ENCODE peak calls at places on chromosomes 6 and 20, in ten cellular contexts. One of them, this sample, is unnamed.
A peak's percentile ranks its signal among the peaks of the same experiment; 100 is the strongest.

GRCh38 chr6:6091608-6092002 is 84.9 kb upstream of the NRN1 start:
- DNase-seq in PC-9: no peak
- DNase-seq in neural progenitor cell: no peak
- DNase-seq in breast epithelium: no peak
- DNase-seq in psoas muscle: no peak
- DNase-seq in IMR-90: no peak
- DNase-seq in K562: no peak
- DNase-seq in CD8-positive, alpha-beta T cell: no peak
- DNase-seq in tibial artery: no peak
- DNase-seq in thyroid gland: no peak
- DNase-seq in this sample: no peak

GRCh38 chr20:1434571-1435336 is 31.9 kb downstream of the NSFL1C start:
- DNase-seq in PC-9: no peak
- DNase-seq in tibial artery: no peak
- DNase-seq in psoas muscle: no peak
- DNase-seq in K562: no peak
- DNase-seq in IMR-90: peak; percentile 92
- DNase-seq in neural progenitor cell: no peak
- DNase-seq in breast epithelium: no peak
- DNase-seq in thyroid gland: no peak
- DNase-seq in CD8-positive, alpha-beta T cell: peak; percentile 36
- DNase-seq in this sample: peak; percentile 53

GRCh38 chr6:43301081-43301870 is 3.2 kb downstream of the SLC22A7 start:
- DNase-seq in neural progenitor cell: no peak
- DNase-seq in CD8-positive, alpha-beta T cell: no peak
- DNase-seq in IMR-90: no peak
- DNase-seq in breast epithelium: no peak
- DNase-seq in thyroid gland: no peak
- DNase-seq in K562: peak; percentile 20
- DNase-seq in tibial artery: no peak
- DNase-seq in psoas muscle: no peak
- DNase-seq in PC-9: no peak
- DNase-seq in this sample: no peak

GRCh38 chr20:15032352-15032622 is 694.9 kb upstream of the FLRT3 start:
- DNase-seq in IMR-90: no peak
- DNase-seq in PC-9: no peak
- DNase-seq in neural progenitor cell: no peak
- DNase-seq in breast epithelium: no peak
- DNase-seq in K562: no peak
- DNase-seq in tibial artery: no peak
- DNase-seq in CD8-positive, alpha-beta T cell: no peak
- DNase-seq in psoas muscle: no peak
- DNase-seq in thyroid gland: no peak
- DNase-seq in this sample: no peak

GRCh38 chr20:61757678-61758555 is 307.8 kb downstream of the TAF4 start:
- DNase-seq in breast epithelium: no peak
- DNase-seq in IMR-90: peak; percentile 65
- DNase-seq in PC-9: no peak
- DNase-seq in psoas muscle: no peak
- DNase-seq in CD8-positive, alpha-beta T cell: no peak
- DNase-seq in K562: no peak
- DNase-seq in neural progenitor cell: no peak
- DNase-seq in thyroid gland: no peak
- DNase-seq in tibial artery: no peak
- DNase-seq in this sample: no peak

GRCh38 chr6:107046316-107046715 is 18.3 kb downstream of the MTRES1 start:
- DNase-seq in CD8-positive, alpha-beta T cell: no peak
- DNase-seq in K562: no peak
- DNase-seq in thyroid gland: no peak
- DNase-seq in psoas muscle: no peak
- DNase-seq in PC-9: no peak
- DNase-seq in neural progenitor cell: peak; percentile 54
- DNase-seq in IMR-90: no peak
- DNase-seq in tibial artery: no peak
- DNase-seq in breast epithelium: no peak
- DNase-seq in this sample: no peak

GRCh38 chr6:35400901-35401311 is 51.2 kb upstream of the FANCE start:
- DNase-seq in CD8-positive, alpha-beta T cell: no peak
- DNase-seq in tibial artery: no peak
- DNase-seq in IMR-90: peak; percentile 49
- DNase-seq in PC-9: peak; percentile 85
- DNase-seq in thyroid gland: peak; percentile 47
- DNase-seq in psoas muscle: no peak
- DNase-seq in neural progenitor cell: no peak
- DNase-seq in K562: no peak
- DNase-seq in breast epithelium: no peak
- DNase-seq in this sample: no peak

GRCh38 chr6:168314948-168315347 is 4.6 kb downstream of the DACT2 start:
- DNase-seq in breast epithelium: peak; percentile 81
- DNase-seq in PC-9: no peak
- DNase-seq in IMR-90: no peak
- DNase-seq in thyroid gland: peak; percentile 21
- DNase-seq in neural progenitor cell: peak; percentile 54
- DNase-seq in tibial artery: no peak
- DNase-seq in CD8-positive, alpha-beta T cell: no peak
- DNase-seq in K562: no peak
- DNase-seq in psoas muscle: no peak
- DNase-seq in this sample: no peak

GRCh38 chr20:20573797-20574196 is 138.6 kb downstream of the RALGAPA2 start:
- DNase-seq in breast epithelium: no peak
- DNase-seq in neural progenitor cell: no peak
- DNase-seq in PC-9: no peak
- DNase-seq in IMR-90: no peak
- DNase-seq in K562: no peak
- DNase-seq in CD8-positive, alpha-beta T cell: no peak
- DNase-seq in thyroid gland: no peak
- DNase-seq in tibial artery: no peak
- DNase-seq in psoas muscle: no peak
- DNase-seq in this sample: no peak

GRCh38 chr6:45469708-45470107 is 92.0 kb upstream of the SUPT3H start:
- DNase-seq in breast epithelium: no peak
- DNase-seq in CD8-positive, alpha-beta T cell: no peak
- DNase-seq in IMR-90: no peak
- DNase-seq in thyroid gland: no peak
- DNase-seq in neural progenitor cell: no peak
- DNase-seq in psoas muscle: no peak
- DNase-seq in K562: no peak
- DNase-seq in PC-9: no peak
- DNase-seq in tibial artery: no peak
- DNase-seq in this sample: no peak
- H3K27ac ChIP-seq in breast epithelium: no peak overlapping the region
- H3K27ac ChIP-seq in CD8-positive, alpha-beta T cell: no peak overlapping the region
- H3K27ac ChIP-seq in IMR-90: no peak overlapping the region
- H3K27ac ChIP-seq in thyroid gland: no peak overlapping the region
- H3K27ac ChIP-seq in neural progenitor cell: no peak overlapping the region
- H3K27ac ChIP-seq in psoas muscle: no peak overlapping the region
- H3K27ac ChIP-seq in K562: no peak overlapping the region
- H3K27ac ChIP-seq in PC-9: no peak overlapping the region
- H3K27ac ChIP-seq in tibial artery: no peak overlapping the region
- H3K27ac ChIP-seq in this sample: no peak overlapping the region

GRCh38 chr20:42024653-42025052 is 406.5 kb upstream of the CHD6 start:
- DNase-seq in breast epithelium: no peak
- DNase-seq in PC-9: no peak
- DNase-seq in IMR-90: no peak
- DNase-seq in neural progenitor cell: peak; percentile 78
- DNase-seq in tibial artery: no peak
- DNase-seq in CD8-positive, alpha-beta T cell: no peak
- DNase-seq in psoas muscle: no peak
- DNase-seq in thyroid gland: no peak
- DNase-seq in K562: no peak
- DNase-seq in this sample: no peak

GRCh38 chr20:42026599-42026998 is 408.4 kb upstream of the CHD6 start:
- DNase-seq in IMR-90: no peak
- DNase-seq in neural progenitor cell: no peak
- DNase-seq in breast epithelium: no peak
- DNase-seq in tibial artery: no peak
- DNase-seq in K562: no peak
- DNase-seq in thyroid gland: no peak
- DNase-seq in CD8-positive, alpha-beta T cell: no peak
- DNase-seq in PC-9: no peak
- DNase-seq in psoas muscle: no peak
- DNase-seq in this sample: no peak

DNA sequence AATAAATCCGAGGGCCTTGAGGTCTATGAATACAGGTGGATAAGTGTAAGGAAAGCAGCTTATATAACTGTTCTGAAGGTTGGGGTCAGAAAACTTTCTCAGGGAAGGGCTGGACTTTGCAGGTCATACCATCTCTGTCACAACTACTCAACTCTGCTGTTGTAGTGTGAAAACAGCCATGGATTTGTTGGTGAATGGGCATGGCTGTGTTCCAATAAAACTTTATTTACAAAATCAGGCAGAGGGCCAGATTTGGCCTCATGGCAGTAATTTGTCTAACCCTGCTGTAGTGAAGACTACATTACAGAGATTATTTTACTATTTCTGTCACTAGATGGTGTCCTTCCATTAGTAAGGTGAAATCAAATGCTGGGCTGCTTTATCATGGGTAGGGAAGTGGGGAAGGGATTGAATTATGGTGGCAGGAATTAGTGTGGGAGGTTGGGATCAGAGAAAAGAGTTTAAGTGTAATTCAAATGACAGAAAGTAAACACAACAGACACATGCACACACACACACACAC is 409.6 kb upstream of the CHD6 start:
- DNase-seq in neural progenitor cell: no peak
- DNase-seq in breast epithelium: no peak
- DNase-seq in CD8-positive, alpha-beta T cell: no peak
- DNase-seq in tibial artery: no peak
- DNase-seq in PC-9: no peak
- DNase-seq in psoas muscle: no peak
- DNase-seq in thyroid gland: no peak
- DNase-seq in IMR-90: no peak
- DNase-seq in K562: no peak
- DNase-seq in this sample: no peak
- TF ChIP-seq CTCF in neural progenitor cell: peak; percentile 41
- TF ChIP-seq CTCF in breast epithelium: no peak
- TF ChIP-seq CTCF in CD8-positive, alpha-beta T cell: no peak
- TF ChIP-seq CTCF in tibial artery: no peak
- TF ChIP-seq CTCF in PC-9: no peak
- TF ChIP-seq CTCF in psoas muscle: no peak
- TF ChIP-seq CTCF in thyroid gland: no peak
- TF ChIP-seq CTCF in IMR-90: no peak
- TF ChIP-seq CTCF in K562: peak; percentile 25
- TF ChIP-seq CTCF in this sample: no peak

DNA sequence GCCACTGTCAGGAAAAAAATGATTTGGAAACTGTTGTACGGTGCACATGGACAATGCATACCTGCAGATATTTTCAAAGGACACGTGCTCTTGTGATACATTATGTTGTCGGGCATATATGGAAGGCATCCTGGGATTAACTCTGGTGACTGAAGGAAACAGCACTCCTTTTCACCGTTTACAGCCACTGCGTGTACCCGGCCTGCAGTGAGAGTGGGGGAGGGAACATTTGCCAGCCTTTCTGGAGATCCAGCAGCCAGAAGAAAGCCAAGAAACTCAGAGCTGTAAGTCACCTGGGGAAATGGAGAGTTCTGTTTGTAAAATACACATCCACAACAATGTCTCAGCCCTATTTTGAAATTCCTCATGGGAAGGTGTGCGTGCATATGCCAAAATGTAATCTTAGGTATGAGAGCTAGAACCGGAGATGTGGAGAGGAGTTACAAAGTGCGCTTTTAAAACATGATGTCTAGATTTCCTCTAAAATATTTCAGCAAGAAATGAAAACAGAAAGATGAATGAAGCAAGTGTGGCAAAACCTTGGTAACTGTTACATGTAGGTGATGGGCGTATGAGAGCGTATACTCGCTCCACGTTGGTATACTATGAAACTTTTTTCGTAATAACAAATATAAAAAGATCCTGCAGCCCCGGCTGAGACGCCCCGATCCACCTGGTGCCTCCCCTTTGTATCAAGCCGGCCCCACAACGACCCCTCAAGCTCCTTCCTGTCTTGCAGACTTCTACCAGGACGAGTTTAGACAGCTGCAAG is 8.6 kb upstream of the FOXF2 start:
- DNase-seq in thyroid gland: no peak
- DNase-seq in PC-9: no peak
- DNase-seq in CD8-positive, alpha-beta T cell: no peak
- DNase-seq in psoas muscle: no peak
- DNase-seq in tibial artery: no peak
- DNase-seq in breast epithelium: no peak
- DNase-seq in K562: no peak
- DNase-seq in IMR-90: no peak
- DNase-seq in neural progenitor cell: peak; percentile 45
- DNase-seq in this sample: no peak
- H3K27me3 ChIP-seq in thyroid gland: peaks cover 74% of the 10 kb centered on the region
- H3K27me3 ChIP-seq in PC-9: no peaks in the 10 kb centered on the region
- H3K27me3 ChIP-seq in CD8-positive, alpha-beta T cell: peaks cover 43% of the 10 kb centered on the region
- H3K27me3 ChIP-seq in psoas muscle: peaks cover 49% of the 10 kb centered on the region
- H3K27me3 ChIP-seq in tibial artery: peaks cover 98% of the 10 kb centered on the region
- H3K27me3 ChIP-seq in breast epithelium: peaks cover 100% of the 10 kb centered on the region
- H3K27me3 ChIP-seq in K562: peaks cover 49% of the 10 kb centered on the region
- H3K27me3 ChIP-seq in IMR-90: peaks cover 50% of the 10 kb centered on the region
- H3K27me3 ChIP-seq in neural progenitor cell: peaks cover 100% of the 10 kb centered on the region
- H3K27me3 ChIP-seq in this sample: peaks cover 99% of the 10 kb centered on the region

GRCh38 chr6:47772993-47773392 is 8.8 kb upstream of the OPN5 start:
- DNase-seq in PC-9: no peak
- DNase-seq in neural progenitor cell: no peak
- DNase-seq in psoas muscle: no peak
- DNase-seq in thyroid gland: no peak
- DNase-seq in K562: no peak
- DNase-seq in tibial artery: no peak
- DNase-seq in CD8-positive, alpha-beta T cell: no peak
- DNase-seq in breast epithelium: no peak
- DNase-seq in IMR-90: no peak
- DNase-seq in this sample: no peak
- H3K27ac ChIP-seq in PC-9: no peak overlapping the region
- H3K27ac ChIP-seq in neural progenitor cell: no peak overlapping the region
- H3K27ac ChIP-seq in psoas muscle: no peak overlapping the region
- H3K27ac ChIP-seq in thyroid gland: no peak overlapping the region
- H3K27ac ChIP-seq in K562: no peak overlapping the region
- H3K27ac ChIP-seq in tibial artery: no peak overlapping the region
- H3K27ac ChIP-seq in CD8-positive, alpha-beta T cell: no peak overlapping the region
- H3K27ac ChIP-seq in breast epithelium: no peak overlapping the region
- H3K27ac ChIP-seq in IMR-90: no peak overlapping the region
- H3K27ac ChIP-seq in this sample: no peak overlapping the region

DNA sequence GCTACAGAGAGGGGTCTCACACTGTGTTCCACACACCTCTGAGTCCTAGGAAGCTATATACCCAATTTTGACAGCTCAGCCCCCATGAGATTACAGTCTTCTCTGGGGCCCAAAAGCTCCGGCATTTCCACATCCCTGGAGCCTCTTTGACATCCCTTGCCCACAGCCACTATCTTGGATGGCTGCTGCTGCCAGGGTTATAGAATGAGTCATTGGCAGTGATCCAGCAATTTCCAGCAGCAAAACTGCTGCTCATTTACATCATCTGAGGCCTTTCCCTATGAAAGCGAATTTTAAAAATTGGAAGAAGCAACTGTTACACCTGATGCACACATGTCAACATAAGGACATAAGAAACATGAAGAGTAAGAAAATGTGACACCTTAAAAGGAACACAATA is 590.7 kb downstream of the MEI4 start:
- DNase-seq in K562: no peak
- DNase-seq in IMR-90: peak; percentile 8
- DNase-seq in thyroid gland: no peak
- DNase-seq in psoas muscle: no peak
- DNase-seq in neural progenitor cell: no peak
- DNase-seq in breast epithelium: no peak
- DNase-seq in PC-9: peak; percentile 5
- DNase-seq in CD8-positive, alpha-beta T cell: no peak
- DNase-seq in tibial artery: no peak
- DNase-seq in this sample: no peak
- TF ChIP-seq CTCF in K562: no peak
- TF ChIP-seq CTCF in IMR-90: no peak
- TF ChIP-seq CTCF in thyroid gland: no peak
- TF ChIP-seq CTCF in psoas muscle: no peak
- TF ChIP-seq CTCF in neural progenitor cell: no peak
- TF ChIP-seq CTCF in breast epithelium: no peak
- TF ChIP-seq CTCF in PC-9: no peak
- TF ChIP-seq CTCF in CD8-positive, alpha-beta T cell: no peak
- TF ChIP-seq CTCF in tibial artery: no peak
- TF ChIP-seq CTCF in this sample: no peak

This sample was measured in tibial nerve.